ENCODE peak calls at places on chromosome 13, in nine cellular contexts. H, Y, K, U, P, O, D, G and J are unnamed samples.

GRCh38 chr13:99980201-99981114 is 1.1 kb upstream of the ZIC2 start:
- DNase-seq in H (peak; percentile 85), Y (peak; percentile 52), K (no peak), U (peak; percentile 85), P (peak; percentile 90), O (no peak), D (no peak), G (no peak), J (no peak)

GRCh38 chr13:82713681-82714405 is 1168.4 kb downstream of the SLITRK1 start:
- DNase-seq in H (no peak), Y (no peak), K (no peak), U (no peak), P (no peak), O (no peak), D (no peak), G (no peak), J (no peak)

GRCh38 chr13:93224545-93224944 is 2.1 kb upstream of the GPC6 start:
- DNase-seq in H (no peak), Y (no peak), K (no peak), U (peak; percentile 95), P (no peak), O (peak; percentile 99), D (no peak), G (no peak), J (no peak)

GRCh38 chr13:38044067-38044466 is 174.5 kb upstream of the TRPC4 start:
- DNase-seq in H (no peak), Y (no peak), K (no peak), U (no peak), P (no peak), O (no peak), D (no peak), G (no peak), J (no peak)

GRCh38 chr13:51681037-51681678 is 96.9 kb downstream of the WDFY2 start:
- DNase-seq in H (no peak), Y (no peak), K (no peak), U (no peak), P (no peak), O (no peak), D (no peak), G (peak; percentile 28), J (no peak)

GRCh38 chr13:99416411-99417121 is 84.7 kb upstream of the TM9SF2 start:
- DNase-seq in H (no peak), Y (no peak), K (no peak), U (no peak), P (no peak), O (no peak), D (no peak), G (no peak), J (no peak)

GRCh38 chr13:77353980-77354379 is 27.1 kb upstream of the MYCBP2 start:
- DNase-seq in H (no peak), Y (no peak), K (no peak), U (no peak), P (no peak), O (no peak), D (no peak), G (no peak), J (no peak)

GRCh38 chr13:45325806-45326205 is 15.2 kb downstream of the TPT1 start:
- DNase-seq in H (no peak), Y (no peak), K (peak; percentile 88), U (no peak), P (no peak), O (peak; percentile 62), D (no peak), G (no peak), J (no peak)

GRCh38 chr13:30906411-30906990 is 430 bp downstream of the MEDAG start:
- DNase-seq in H (no peak), Y (no peak), K (no peak), U (peak; percentile 62), P (no peak), O (no peak), D (no peak), G (no peak), J (no peak)

GRCh38 chr13:111494641-111495040 is 174.2 kb downstream of the TEX29 start:
- DNase-seq in H (no peak), Y (no peak), K (no peak), U (no peak), P (no peak), O (no peak), D (no peak), G (no peak), J (no peak)

GRCh38 chr13:94660695-94661324 is 51.5 kb downstream of the SOX21 start:
- DNase-seq in H (peak; percentile 13), Y (no peak), K (no peak), U (peak; percentile 75), P (no peak), O (no peak), D (no peak), G (no peak), J (peak; percentile 45)

GRCh38 chr13:48112896-48113525 is 18.1 kb upstream of the MED4 start:
- DNase-seq in H (no peak), Y (no peak), K (no peak), U (no peak), P (no peak), O (no peak), D (no peak), G (no peak), J (no peak)

GRCh38 chr13:26590951-26591350 is 33.5 kb downstream of the WASF3 start:
- DNase-seq in H (no peak), Y (no peak), K (no peak), U (peak; percentile 24), P (no peak), O (peak; percentile 75), D (no peak), G (no peak), J (no peak)

GRCh38 chr13:24085662-24086061 is 74.9 kb upstream of the SPATA13 start:
- DNase-seq in H (no peak), Y (no peak), K (no peak), U (no peak), P (no peak), O (peak; percentile 23), D (no peak), G (no peak), J (no peak)

GRCh38 chr13:109874921-109875454 is 88.6 kb upstream of the IRS2 start:
- DNase-seq in H (no peak), Y (no peak), K (no peak), U (no peak), P (no peak), O (no peak), D (no peak), G (no peak), J (no peak)

GRCh38 chr13:96075953-96076543 is 13.9 kb upstream of the HS6ST3 start:
- DNase-seq in H (peak; percentile 28), Y (no peak), K (no peak), U (peak; percentile 57), P (peak; percentile 21), O (peak; percentile 12), D (no peak), G (no peak), J (no peak)

GRCh38 chr13:96081888-96082287 is 8.0 kb upstream of the HS6ST3 start:
- DNase-seq in H (no peak), Y (no peak), K (no peak), U (no peak), P (no peak), O (no peak), D (no peak), G (no peak), J (no peak)

GRCh38 chr13:96082640-96083039 is 7.3 kb upstream of the HS6ST3 start:
- DNase-seq in H (no peak), Y (no peak), K (no peak), U (no peak), P (no peak), O (no peak), D (no peak), G (no peak), J (no peak)

DNA sequence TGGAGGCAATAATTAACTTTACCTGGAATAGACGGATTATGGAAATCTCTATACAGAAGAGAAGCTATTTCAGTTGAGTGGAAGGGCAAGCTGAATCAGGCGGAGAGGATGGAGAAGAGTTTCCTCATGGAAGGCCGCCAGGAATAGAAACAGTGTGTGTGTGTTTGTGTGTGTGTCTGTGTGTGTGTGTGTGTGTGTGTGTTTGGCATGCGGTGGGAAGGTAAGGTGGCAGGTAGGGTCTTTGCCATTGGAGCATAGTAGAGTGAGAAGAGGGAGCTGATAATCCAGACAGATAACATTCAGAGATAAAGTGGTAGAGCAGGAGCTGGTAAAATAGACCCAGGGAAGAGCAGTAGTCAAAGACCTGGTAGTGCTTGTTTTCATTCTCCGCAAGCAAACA is 9.2 kb upstream of the HS6ST3 start:
- DNase-seq in H (no peak), Y (no peak), K (no peak), U (no peak), P (no peak), O (no peak), D (no peak), G (no peak), J (no peak)
- TF ChIP-seq REST in H (no peak), Y (no peak), K (no peak), U (no peak), P (no peak), O (no peak), D (no peak), G (no peak), J (no peak)

GRCh38 chr13:34618654-34619053 is 323.4 kb upstream of the NBEA start:
- DNase-seq in H (no peak), Y (no peak), K (no peak), U (no peak), P (no peak), O (no peak), D (no peak), G (no peak), J (no peak)
- TF ChIP-seq REST in H (no peak), Y (no peak), K (no peak), U (no peak), P (no peak), O (no peak), D (no peak), G (no peak), J (no peak)

DNA sequence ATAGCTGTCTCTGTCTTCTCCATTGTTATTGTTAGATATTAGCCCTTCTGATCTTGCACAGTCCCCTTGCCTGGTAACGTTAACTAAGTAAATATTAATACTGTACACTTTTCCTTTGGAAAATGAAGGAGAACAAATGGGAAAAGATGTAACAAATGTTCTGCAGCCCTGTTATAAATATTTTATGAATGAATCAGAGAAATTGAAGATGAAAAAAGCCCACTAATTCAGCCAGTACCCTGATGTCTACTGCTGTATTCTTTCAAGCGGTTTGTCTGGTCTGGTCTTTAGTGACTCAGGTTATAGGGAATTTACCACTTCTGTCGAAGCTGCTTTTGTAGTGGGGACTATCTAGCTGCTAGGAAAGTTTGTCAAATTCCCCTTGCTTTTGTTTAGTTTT is 121.0 kb downstream of the COG6 start:
- DNase-seq in H (no peak), Y (no peak), K (no peak), U (no peak), P (no peak), O (no peak), D (no peak), G (no peak), J (no peak)
- TF ChIP-seq REST in H (peak; percentile 21), Y (no peak), K (no peak), U (no peak), P (no peak), O (no peak), D (no peak), G (no peak), J (no peak)

DNA sequence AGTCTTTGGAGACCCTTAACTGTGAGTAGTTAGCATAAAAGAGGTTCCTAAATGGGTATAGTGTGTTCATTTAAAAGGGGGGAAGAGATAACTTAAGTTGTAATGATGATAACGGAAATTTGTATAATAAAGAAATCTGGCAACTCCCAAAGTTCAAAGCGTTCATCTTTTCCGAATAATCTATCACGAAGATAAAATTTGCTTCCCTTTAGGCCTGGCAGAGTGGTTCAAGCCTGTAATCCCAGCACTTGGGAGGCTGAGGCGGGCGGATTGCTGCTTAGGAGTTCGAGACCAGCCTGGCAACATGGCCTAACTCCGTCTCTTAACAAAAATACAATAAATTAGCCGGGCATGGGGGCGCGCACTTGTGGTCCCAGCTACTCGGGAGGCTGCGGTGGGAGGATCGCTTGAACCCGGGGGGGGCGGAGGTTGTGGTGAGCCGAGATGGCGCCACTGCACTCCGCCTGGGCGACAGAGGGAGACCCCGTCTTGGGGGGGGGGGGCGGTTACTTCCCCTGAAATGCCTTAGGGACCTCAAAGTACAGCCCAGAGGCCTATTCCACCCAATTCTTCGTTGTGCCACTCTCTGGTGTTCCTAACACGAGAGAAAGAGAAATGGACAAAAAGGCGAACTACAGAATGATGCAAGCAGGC is 888 bp downstream of the N4BP2L2 start:
- DNase-seq in H (no peak), Y (peak; percentile 6), K (peak; percentile 76), U (peak; percentile 19), P (peak; percentile 16), O (no peak), D (no peak), G (no peak), J (no peak)
- TF ChIP-seq REST in H (no peak), Y (no peak), K (peak; percentile 12), U (no peak), P (no peak), O (no peak), D (no peak), G (no peak), J (no peak)